ENCODE peak calls at places on chromosomes 13 and 19, in seven cellular contexts. V is cardiac muscle cell, W is adrenal gland, R is AG04450, M is GM20000, L is AG10803, Q is bronchial epithelial cell. E is an unnamed sample.

GRCh38 chr13:108315955-108316354 is 46.4 kb downstream of the TNFSF13B start:
- DNase-seq in V (no peak), Q (no peak), L (no peak), W (no peak), R (no peak), M (no peak), E (no peak)

GRCh38 chr19:28137772-28138171 is 1075.2 kb downstream of the UQCRFS1 start:
- DNase-seq in Q (no peak), L (no peak), V (no peak), M (no peak), R (no peak), W (no peak), E (no peak)

GRCh38 chr13:113822956-113823744 is 40.7 kb downstream of the GAS6 start:
- DNase-seq in V (no peak), M (no peak), R (no peak), W (no peak), Q (no peak), L (no peak), E (no peak)

GRCh38 chr19:33660426-33661160 is 38.8 kb downstream of the CHST8 start:
- DNase-seq in R (no peak), V (no peak), W (no peak), M (no peak), Q (no peak), L (no peak), E (no peak)

GRCh38 chr19:2524840-2525723 is 49.2 kb downstream of the GADD45B start:
- DNase-seq in M (no peak), L (peak; percentile 68), V (peak; percentile 40), Q (peak; percentile 65), W (peak; percentile 79), R (no peak), E (peak; percentile 82)

GRCh38 chr19:42596391-42597071 is 1.8 kb upstream of the CEACAM8 start:
- DNase-seq in L (no peak), Q (peak; percentile 8), V (peak; percentile 32), M (peak; percentile 52), W (peak; percentile 19), R (no peak), E (peak; percentile 33)

GRCh38 chr13:96994030-96994848 is at the start of gene OXGR1:
- DNase-seq in V (no peak), Q (no peak), L (no peak), M (no peak), R (no peak), W (no peak), E (no peak)

GRCh38 chr13:73215807-73216206 is 157.0 kb downstream of the KLF5 start:
- DNase-seq in V (peak; percentile 27), W (no peak), L (peak; percentile 92), R (no peak), Q (no peak), M (no peak), E (peak; percentile 72)

GRCh38 chr19:10118960-10119359 is 739 bp downstream of the EIF3G start:
- DNase-seq in L (peak; percentile 17), V (no peak), R (no peak), M (no peak), Q (no peak), W (peak; percentile 35), E (no peak)

DNA sequence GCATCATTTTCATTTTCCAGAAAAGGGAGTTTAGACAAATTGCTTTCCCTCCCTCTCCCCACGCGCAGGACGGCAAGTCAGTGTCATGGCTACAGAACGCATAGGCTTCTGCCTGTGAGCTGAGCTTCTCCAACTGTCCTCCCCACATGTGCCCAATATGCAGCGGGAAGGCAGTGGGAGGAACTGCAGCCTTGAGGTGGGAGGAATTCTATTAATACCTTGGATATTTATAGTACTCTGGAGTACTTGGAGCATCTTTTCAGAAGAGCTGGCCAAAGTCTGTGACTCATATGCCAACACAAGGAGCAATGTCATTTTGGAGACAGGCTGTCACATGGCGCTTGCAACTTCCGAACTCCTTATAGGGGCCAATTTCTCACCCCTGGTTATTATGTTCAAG is 245.1 kb upstream of the SERP2 start:
- DNase-seq in W (peak; percentile 72), M (no peak), V (peak; percentile 6), L (peak; percentile 79), Q (no peak), R (no peak), E (peak; percentile 26)
- TF ChIP-seq CTCF in W (no peak), M (no peak), V (no peak), L (peak; percentile 17), Q (no peak), R (peak; percentile 18), E (no peak)

GRCh38 chr19:50158577-50158976 is 4.5 kb downstream of the IZUMO2 start:
- DNase-seq in Q (no peak), V (no peak), R (no peak), M (no peak), L (no peak), W (no peak), E (no peak)

GRCh38 chr19:50167314-50167721 is 4.2 kb upstream of the IZUMO2 start:
- DNase-seq in M (no peak), L (no peak), V (no peak), Q (no peak), R (no peak), W (no peak), E (no peak)

GRCh38 chr19:50159078-50159477 is 4.0 kb downstream of the IZUMO2 start:
- DNase-seq in M (no peak), Q (no peak), L (no peak), R (no peak), V (no peak), W (no peak), E (no peak)

DNA sequence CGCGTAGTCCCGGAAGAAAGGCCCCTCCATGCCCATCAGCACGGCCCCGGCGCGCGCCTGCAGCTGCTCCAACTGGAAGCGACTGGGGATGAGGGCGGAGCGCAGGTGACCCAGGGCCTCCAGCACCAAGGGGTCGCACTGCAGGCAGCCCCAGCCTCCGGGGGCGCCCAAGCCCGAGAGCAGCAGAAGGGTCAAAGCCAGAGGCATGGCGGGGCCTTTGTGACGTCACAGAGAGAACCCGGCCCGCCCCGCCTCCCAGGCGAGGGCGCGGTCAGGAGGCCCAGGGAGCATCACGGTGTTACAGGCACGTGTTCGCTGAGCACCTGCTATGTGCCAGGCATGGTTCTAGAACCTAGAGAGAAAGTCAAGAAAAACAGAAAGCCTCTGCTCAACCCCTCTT is at the start of gene IZUMO2:
- DNase-seq in V (no peak), W (no peak), M (no peak), L (no peak), R (no peak), Q (no peak), E (no peak)
- TF ChIP-seq CTCF in V (no peak), W (no peak), M (no peak), L (no peak), R (no peak), Q (no peak), E (no peak)

DNA sequence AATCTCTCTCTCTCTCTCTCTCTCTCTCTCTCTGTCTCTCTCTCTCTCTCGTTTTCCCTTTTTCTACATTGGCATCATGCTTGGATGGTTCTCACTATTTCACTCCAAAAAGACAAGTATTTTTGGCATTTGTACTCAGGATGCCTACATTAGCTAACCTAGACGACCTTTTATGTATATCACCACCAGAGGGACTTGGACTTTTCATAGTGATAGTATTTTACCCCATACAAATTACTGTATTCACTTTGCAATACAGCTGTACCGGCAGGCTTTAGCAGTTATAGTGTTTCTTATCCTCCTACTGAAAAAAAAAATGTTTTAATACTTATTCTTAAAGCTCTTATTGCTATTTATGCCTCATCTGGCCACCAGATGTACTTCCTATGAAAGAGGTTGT is 687.2 kb upstream of the KLHL1 start:
- DNase-seq in Q (no peak), R (no peak), W (no peak), M (no peak), V (no peak), L (no peak), E (no peak)
- TF ChIP-seq CTCF in Q (no peak), R (no peak), W (no peak), M (no peak), V (no peak), L (no peak), E (no peak)

GRCh38 chr13:102773441-102774209 is at the start of gene TEX30:
- DNase-seq in Q (peak; percentile 62), V (peak; percentile 91), W (peak; percentile 83), R (peak; percentile 37), L (peak; percentile 81), M (peak; percentile 95), E (peak; percentile 79)
- TF ChIP-seq CTCF in Q (no peak), V (no peak), W (no peak), R (no peak), L (no peak), M (no peak), E (no peak)

DNA sequence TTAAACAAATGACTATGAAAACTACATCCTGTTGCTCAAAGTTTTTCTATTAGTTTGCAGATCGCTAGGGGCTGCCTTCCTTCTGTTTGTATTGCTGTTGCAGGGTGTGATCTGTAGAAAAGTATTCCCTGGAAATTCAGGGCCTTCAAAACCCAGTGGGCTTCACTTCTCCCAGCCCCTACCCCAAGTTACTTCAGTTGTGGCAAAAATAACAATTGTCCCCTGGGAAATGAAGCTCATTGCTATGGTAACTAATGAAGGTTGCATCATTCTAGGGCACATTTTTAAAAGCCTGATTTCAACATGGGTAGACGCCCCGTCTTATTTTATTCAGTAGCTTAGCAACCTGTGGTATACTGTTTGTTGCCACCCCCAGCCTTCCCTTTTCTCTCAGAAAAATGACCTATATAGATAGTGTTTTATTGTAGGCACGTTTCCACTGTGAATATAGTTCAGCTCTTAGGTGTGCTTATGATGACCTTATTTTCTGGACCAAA is 60.9 kb downstream of the WDFY2 start:
- DNase-seq in Q (peak; percentile 61), R (no peak), L (peak; percentile 91), V (peak; percentile 91), W (no peak), M (peak; percentile 33), E (peak; percentile 78)
- TF ChIP-seq CTCF in Q (no peak), R (peak; percentile 12), L (peak; percentile 18), V (no peak), W (no peak), M (no peak), E (no peak)

DNA sequence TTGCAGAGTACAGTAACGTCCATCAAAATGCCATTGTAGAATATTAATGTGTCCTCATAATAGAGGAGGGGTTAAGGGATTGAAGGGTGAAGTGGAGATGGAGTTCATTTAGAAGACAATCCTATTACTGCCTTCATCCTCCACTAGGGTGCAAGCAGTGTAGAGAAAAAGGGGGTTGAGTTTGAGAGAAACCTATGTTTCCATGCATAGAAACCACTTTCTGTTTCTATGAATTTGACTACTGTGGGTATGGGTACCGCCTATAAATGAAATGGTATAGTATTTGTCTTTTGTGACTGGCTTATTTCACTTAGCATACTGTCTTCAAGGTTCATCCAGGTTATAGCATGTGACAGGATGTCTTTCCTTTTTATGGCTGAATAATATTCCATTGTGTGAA is 156.0 kb downstream of the GGACT start:
- DNase-seq in Q (no peak), R (no peak), W (no peak), L (no peak), M (no peak), V (no peak), E (no peak)
- TF ChIP-seq CTCF in Q (no peak), R (no peak), W (no peak), L (no peak), M (no peak), V (no peak), E (no peak)

DNA sequence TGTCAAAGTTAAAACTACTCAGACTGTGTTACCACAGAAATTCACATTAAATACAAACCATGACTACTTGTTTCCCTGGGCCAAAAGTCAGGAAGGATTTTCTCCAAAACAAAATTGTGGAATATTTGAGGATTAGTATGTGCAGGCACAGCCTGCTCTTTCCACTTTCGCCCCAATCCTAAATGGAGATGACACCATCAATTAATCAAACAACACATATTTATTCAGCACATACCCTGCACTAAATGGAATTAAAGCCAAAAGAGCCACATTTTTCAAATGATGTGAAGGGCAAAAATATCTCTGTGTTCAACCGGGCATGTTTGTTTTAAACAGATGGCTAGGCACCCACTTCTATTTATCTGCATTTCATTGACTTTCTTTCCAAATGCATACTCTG is 523.1 kb downstream of the DCT start:
- DNase-seq in M (no peak), R (no peak), L (peak; percentile 55), W (no peak), V (no peak), Q (no peak), E (no peak)
- TF ChIP-seq CTCF in M (no peak), R (no peak), L (no peak), W (no peak), V (no peak), Q (no peak), E (no peak)